ENCODE peak calls at places on chromosomes 5 and 9, in four cellular contexts. One of them, this sample, is unnamed.
A peak's percentile ranks its signal among the peaks of the same experiment; 100 is the strongest.

GRCh38 chr5:44001675-44002380 is 387.4 kb downstream of the FGF10 start:
- DNase-seq in K562: no peak
- DNase-seq in GM12878: no peak
- DNase-seq in HepG2: peak; percentile 76
- DNase-seq in this sample: no peak

GRCh38 chr9:118459832-118460425 is 755.7 kb downstream of the TLR4 start:
- DNase-seq in K562: no peak
- DNase-seq in GM12878: no peak
- DNase-seq in HepG2: no peak
- DNase-seq in this sample: no peak

GRCh38 chr9:71001780-71002386 is 119.5 kb downstream of the TRPM3 start:
- DNase-seq in K562: peak; percentile 4
- DNase-seq in GM12878: no peak
- DNase-seq in HepG2: peak; percentile 10
- DNase-seq in this sample: peak; percentile 35

GRCh38 chr9:96574931-96575351 is 44.7 kb downstream of the CDC14B start:
- DNase-seq in K562: no peak
- DNase-seq in GM12878: no peak
- DNase-seq in HepG2: peak; percentile 56
- DNase-seq in this sample: no peak

GRCh38 chr5:60927450-60927849 is 17.4 kb downstream of the ERCC8 start:
- DNase-seq in K562: peak; percentile 8
- DNase-seq in GM12878: no peak
- DNase-seq in HepG2: no peak
- DNase-seq in this sample: no peak

GRCh38 chr9:101486693-101487442 is 46.8 kb upstream of the RNF20 start:
- DNase-seq in K562: peak; percentile 23
- DNase-seq in GM12878: no peak
- DNase-seq in HepG2: no peak
- DNase-seq in this sample: peak; percentile 81

GRCh38 chr5:40831346-40832210 is 3.4 kb downstream of the RPL37 start:
- DNase-seq in K562: no peak
- DNase-seq in GM12878: no peak
- DNase-seq in HepG2: no peak
- DNase-seq in this sample: no peak

GRCh38 chr9:130663258-130664171 is 879 bp upstream of the PRDM12 start:
- DNase-seq in K562: no peak
- DNase-seq in GM12878: no peak
- DNase-seq in HepG2: no peak
- DNase-seq in this sample: peak; percentile 58

GRCh38 chr9:129058965-129059795 is 21.7 kb upstream of the DOLPP1 start:
- DNase-seq in K562: no peak
- DNase-seq in GM12878: no peak
- DNase-seq in HepG2: peak; percentile 52
- DNase-seq in this sample: no peak

GRCh38 chr5:32668552-32668951 is 42.6 kb upstream of the NPR3 start:
- DNase-seq in K562: no peak
- DNase-seq in GM12878: no peak
- DNase-seq in HepG2: no peak
- DNase-seq in this sample: no peak

GRCh38 chr9:72897069-72897649 is 55.7 kb downstream of the ALDH1A1 start:
- DNase-seq in K562: no peak
- DNase-seq in GM12878: no peak
- DNase-seq in HepG2: no peak
- DNase-seq in this sample: no peak

GRCh38 chr9:21777701-21778100 is 24.7 kb upstream of the MTAP start:
- DNase-seq in K562: no peak
- DNase-seq in GM12878: no peak
- DNase-seq in HepG2: no peak
- DNase-seq in this sample: no peak

GRCh38 chr5:52359261-52359660 is 428.5 kb upstream of the ITGA1 start:
- DNase-seq in K562: no peak
- DNase-seq in GM12878: no peak
- DNase-seq in HepG2: no peak
- DNase-seq in this sample: no peak

GRCh38 chr5:52360985-52361384 is 426.7 kb upstream of the ITGA1 start:
- DNase-seq in K562: no peak
- DNase-seq in GM12878: no peak
- DNase-seq in HepG2: no peak
- DNase-seq in this sample: no peak

GRCh38 chr5:52356311-52356918 is 431.3 kb upstream of the ITGA1 start:
- DNase-seq in K562: no peak
- DNase-seq in GM12878: no peak
- DNase-seq in HepG2: no peak
- DNase-seq in this sample: peak; percentile 12
- TF ChIP-seq CHD4 in K562: no peak
- TF ChIP-seq CHD4 in GM12878: no peak
- TF ChIP-seq CHD4 in HepG2: no peak
- TF ChIP-seq CHD4 in this sample: no peak

DNA sequence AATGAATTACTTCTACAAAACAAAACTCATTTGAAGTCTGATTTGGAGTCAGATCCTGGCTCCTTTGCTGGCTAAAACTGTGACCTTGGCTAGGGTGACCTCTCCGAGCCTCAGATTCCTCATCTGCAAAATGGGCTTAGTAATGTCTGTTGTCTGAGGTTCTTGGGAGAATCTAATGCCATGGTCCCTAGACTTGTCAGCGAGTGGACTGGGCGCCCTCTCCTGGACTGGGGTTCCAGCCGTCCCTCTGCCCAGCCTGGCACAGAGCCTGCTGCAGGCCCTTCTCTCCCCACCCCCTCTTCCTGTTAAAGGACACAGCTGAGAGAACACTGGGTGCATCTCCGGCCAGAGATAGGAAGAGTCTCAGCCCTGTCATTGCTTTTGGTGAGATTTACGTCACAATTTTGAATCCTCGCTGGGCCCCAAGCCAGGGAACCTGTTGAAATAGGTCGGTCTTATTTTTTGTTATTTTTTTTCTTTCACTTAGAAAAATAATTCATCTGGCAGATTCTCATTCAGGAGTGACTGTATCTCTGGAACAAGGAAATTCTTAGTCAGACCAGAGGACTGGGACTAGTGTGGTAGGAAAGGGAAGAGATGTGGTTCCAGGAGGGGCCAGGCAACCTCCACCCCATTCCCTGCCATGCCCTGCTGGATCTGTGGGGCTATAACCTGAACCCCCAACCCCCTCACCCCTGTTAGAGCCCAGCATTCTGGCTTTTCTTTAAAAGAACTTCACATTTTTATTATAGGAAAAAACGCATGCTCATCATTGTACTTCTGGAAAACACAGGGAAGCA is 48.2 kb upstream of the RPL26L1 start:
- DNase-seq in K562: peak; percentile 22
- DNase-seq in GM12878: peak; percentile 61
- DNase-seq in HepG2: peak; percentile 27
- DNase-seq in this sample: peak; percentile 96
- TF ChIP-seq EP300 in K562: no peak
- TF ChIP-seq EP300 in GM12878: no peak
- TF ChIP-seq EP300 in HepG2: no peak
- TF ChIP-seq EP300 in this sample: peak; percentile 99

DNA sequence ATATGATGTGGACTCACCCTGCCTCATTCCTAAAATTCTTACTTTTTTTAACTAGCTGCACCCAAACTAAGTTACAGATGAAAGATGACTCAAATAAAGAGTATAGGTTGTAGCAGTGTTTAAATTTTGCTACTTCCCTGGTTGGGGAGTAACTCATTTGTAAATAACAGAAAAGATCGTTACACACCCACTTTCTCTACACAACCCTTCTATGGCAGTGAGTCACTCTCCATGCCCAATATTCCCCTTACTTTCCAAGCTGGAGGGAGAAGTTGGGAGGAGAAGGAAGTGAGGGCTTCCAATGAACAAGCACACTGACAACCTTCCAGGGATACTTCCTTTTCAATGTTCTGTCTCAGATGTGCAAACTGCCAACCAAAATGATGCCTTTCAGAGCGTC is 1.9 kb downstream of the RASEF start:
- DNase-seq in K562: no peak
- DNase-seq in GM12878: no peak
- DNase-seq in HepG2: no peak
- DNase-seq in this sample: peak; percentile 70
- TF ChIP-seq CHD4 in K562: no peak
- TF ChIP-seq CHD4 in GM12878: no peak
- TF ChIP-seq CHD4 in HepG2: no peak
- TF ChIP-seq CHD4 in this sample: no peak

DNA sequence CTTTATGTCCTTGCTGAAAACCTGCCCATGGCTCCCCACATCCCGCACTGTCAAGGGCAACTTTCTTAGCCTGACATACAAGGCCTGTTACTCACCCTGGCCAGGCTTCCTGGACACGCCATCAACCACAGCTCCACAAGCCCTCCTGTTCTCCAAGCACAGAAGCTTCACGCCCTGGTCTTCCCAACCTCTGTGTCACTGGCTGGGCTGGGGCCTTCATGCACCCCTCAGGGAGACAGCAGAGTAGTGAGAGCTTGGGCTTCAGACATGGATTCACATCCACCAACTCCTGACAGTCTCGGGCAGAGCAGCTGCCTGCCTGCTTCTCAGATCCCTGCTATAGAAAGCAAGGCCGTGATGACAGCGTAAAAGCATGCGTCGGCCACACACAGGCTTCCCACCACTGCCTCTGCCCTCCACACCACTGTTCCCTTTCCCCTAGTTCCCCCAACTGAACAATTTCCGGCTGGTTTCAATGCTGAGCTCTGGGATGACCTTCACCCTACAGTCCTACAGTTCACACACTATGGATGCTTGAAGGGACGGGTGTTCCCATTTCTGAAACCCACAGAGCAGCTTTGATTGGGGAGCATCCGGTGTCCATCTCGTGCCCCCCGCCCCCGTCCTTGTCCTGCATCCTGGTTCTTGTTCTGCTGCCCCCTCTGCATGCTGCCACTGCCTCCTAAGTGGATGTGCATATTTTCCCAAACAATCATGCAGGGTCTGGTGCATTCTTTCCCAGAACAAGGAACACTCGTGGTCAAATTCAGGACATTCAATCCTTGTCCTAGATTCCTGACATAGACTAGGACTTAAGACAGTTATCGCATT is 33.4 kb upstream of the ADAMTS2 start:
- DNase-seq in K562: no peak
- DNase-seq in GM12878: no peak
- DNase-seq in HepG2: no peak
- DNase-seq in this sample: no peak
- TF ChIP-seq EP300 in K562: no peak
- TF ChIP-seq EP300 in GM12878: no peak
- TF ChIP-seq EP300 in HepG2: no peak
- TF ChIP-seq EP300 in this sample: no peak

GRCh38 chr5:145835839-145836222 is 689 bp upstream of the PRELID2 start:
- DNase-seq in K562: no peak
- DNase-seq in GM12878: no peak
- DNase-seq in HepG2: no peak
- DNase-seq in this sample: no peak
- TF ChIP-seq CHD4 in K562: no peak
- TF ChIP-seq CHD4 in GM12878: no peak
- TF ChIP-seq CHD4 in HepG2: no peak
- TF ChIP-seq CHD4 in this sample: no peak

GRCh38 chr5:95962785-95963184 is 1.1 kb upstream of the ELL2 start:
- DNase-seq in K562: no peak
- DNase-seq in GM12878: no peak
- DNase-seq in HepG2: peak; percentile 77
- DNase-seq in this sample: no peak

GRCh38 chr5:95959964-95960801 is 1.5 kb downstream of the ELL2 start:
- DNase-seq in K562: no peak
- DNase-seq in GM12878: no peak
- DNase-seq in HepG2: no peak
- DNase-seq in this sample: peak; percentile 15

GRCh38 chr5:95960802-95961616 is 642 bp downstream of the ELL2 start:
- DNase-seq in K562: peak; percentile 70
- DNase-seq in GM12878: no peak
- DNase-seq in HepG2: peak; percentile 42
- DNase-seq in this sample: peak; percentile 66

GRCh38 chr5:95962475-95962773 is 773 bp upstream of the ELL2 start:
- DNase-seq in K562: no peak
- DNase-seq in GM12878: no peak
- DNase-seq in HepG2: no peak
- DNase-seq in this sample: no peak

GRCh38 chr5:95961617-95962474 is at the start of gene ELL2:
- DNase-seq in K562: peak; percentile 93
- DNase-seq in GM12878: peak; percentile 89
- DNase-seq in HepG2: peak; percentile 97
- DNase-seq in this sample: peak; percentile 100
- TF ChIP-seq EP300 in K562: no peak
- TF ChIP-seq EP300 in GM12878: no peak
- TF ChIP-seq EP300 in HepG2: no peak
- TF ChIP-seq EP300 in this sample: peak; percentile 12

GRCh38 chr5:168407222-168407621 is 79.0 kb upstream of the RARS1 start:
- DNase-seq in K562: no peak
- DNase-seq in GM12878: no peak
- DNase-seq in HepG2: no peak
- DNase-seq in this sample: no peak
- TF ChIP-seq CHD4 in K562: no peak
- TF ChIP-seq CHD4 in GM12878: no peak
- TF ChIP-seq CHD4 in HepG2: no peak
- TF ChIP-seq CHD4 in this sample: no peak

DNA sequence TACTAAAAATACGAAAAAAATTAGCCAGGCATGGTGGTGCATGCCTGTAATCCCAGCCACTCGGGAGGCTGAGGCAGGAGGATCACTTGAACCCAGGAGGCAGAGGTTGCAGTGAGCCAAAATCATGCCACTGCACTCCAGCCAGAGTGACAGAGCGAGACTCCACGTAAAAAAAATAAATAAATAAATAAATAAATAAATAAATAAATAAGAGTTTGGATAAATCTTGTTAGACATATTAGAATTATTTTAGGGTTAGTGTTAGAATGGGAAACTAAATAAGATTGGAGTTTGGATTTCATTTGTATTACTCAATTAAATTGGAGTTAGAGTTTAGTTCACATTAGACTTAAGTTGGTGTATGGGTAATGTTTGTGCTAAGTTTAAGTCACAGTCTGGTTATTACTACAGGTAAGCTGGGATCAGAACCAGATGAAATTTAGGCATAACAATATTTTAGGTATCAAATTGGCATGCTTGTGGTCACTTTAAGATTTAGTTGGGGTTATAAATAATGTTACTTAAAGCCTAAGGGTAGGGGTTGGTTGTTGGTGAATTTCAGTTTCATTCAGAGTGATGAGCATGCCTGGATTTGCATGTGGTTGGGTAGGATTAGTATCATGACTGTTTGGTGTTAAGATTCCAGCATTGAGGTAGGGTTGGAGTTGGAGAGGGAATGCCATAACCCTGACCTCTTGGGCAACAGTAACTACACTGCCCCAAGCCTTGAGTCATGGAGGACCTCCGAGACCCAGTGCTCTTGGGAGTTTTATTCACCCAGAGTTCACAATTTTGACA is 3.3 kb downstream of the OR5C1 start:
- DNase-seq in K562: no peak
- DNase-seq in GM12878: no peak
- DNase-seq in HepG2: no peak
- DNase-seq in this sample: no peak
- TF ChIP-seq EP300 in K562: no peak
- TF ChIP-seq EP300 in GM12878: no peak
- TF ChIP-seq EP300 in HepG2: no peak
- TF ChIP-seq EP300 in this sample: no peak